ENCODE peak calls at places on chromosomes 11 and 22, in six cellular contexts. S is neuronal stem cell, F is mesenchymal stem cell, I is IMR-90, W is H9, K is H1. U is an unnamed sample.

GRCh38 chr22:21102659-21103267 is 57.0 kb downstream of the LRRC74B start:
- DNase-seq in I (peak; percentile 37), S (peak; percentile 81), F (peak; percentile 69), W (peak; percentile 95), K (peak; percentile 80), U (peak; percentile 78)

GRCh38 chr22:37189011-37189466 is 992 bp upstream of the C1QTNF6 start:
- DNase-seq in K (no peak), F (peak; percentile 51), W (no peak), I (no peak), S (no peak), U (peak; percentile 93)

GRCh38 chr11:73280606-73281005 is 8.5 kb downstream of the P2RY6 start:
- DNase-seq in W (no peak), I (no peak), S (no peak), F (peak; percentile 38), K (no peak), U (no peak)

GRCh38 chr22:31313366-31314147 is 21.3 kb upstream of the PIK3IP1 start:
- DNase-seq in K (peak; percentile 41), S (peak; percentile 54), F (peak; percentile 49), W (peak; percentile 77), I (peak; percentile 61), U (peak; percentile 92)

GRCh38 chr11:84795698-84796097 is 831.4 kb downstream of the DLG2 start:
- DNase-seq in F (no peak), S (no peak), K (no peak), I (no peak), W (no peak), U (no peak)

GRCh38 chr11:27315816-27316215 is 47.2 kb downstream of the CCDC34 start:
- DNase-seq in S (no peak), F (no peak), K (no peak), I (no peak), W (no peak), U (no peak)

GRCh38 chr11:12695878-12696277 is 21.7 kb downstream of the TEAD1 start:
- DNase-seq in S (no peak), K (no peak), F (no peak), I (no peak), W (no peak), U (no peak)

GRCh38 chr11:121394785-121395184 is 57.3 kb upstream of the SORL1 start:
- DNase-seq in S (no peak), K (no peak), W (no peak), F (no peak), I (no peak), U (no peak)

GRCh38 chr22:29313126-29314071 is 2.1 kb downstream of the RASL10A start:
- DNase-seq in K (peak; percentile 81), S (no peak), F (peak; percentile 10), W (peak; percentile 92), I (no peak), U (peak; percentile 47)

GRCh38 chr11:2869561-2870427 is 15.8 kb downstream of the CDKN1C start:
- DNase-seq in K (no peak), I (no peak), W (no peak), S (no peak), F (no peak), U (no peak)

GRCh38 chr11:22753401-22753800 is 76.2 kb downstream of the SVIP start:
- DNase-seq in K (no peak), W (no peak), S (peak; percentile 23), F (no peak), I (no peak), U (no peak)

GRCh38 chr11:19558189-19558986 is 154.2 kb upstream of the NAV2 start:
- DNase-seq in W (no peak), I (no peak), S (no peak), K (no peak), F (no peak), U (no peak)

GRCh38 chr11:30153008-30153407 is 77.8 kb upstream of the FSHB start:
- DNase-seq in S (no peak), K (no peak), F (no peak), I (no peak), W (no peak), U (no peak)

GRCh38 chr11:30150425-30150824 is 80.4 kb upstream of the FSHB start:
- DNase-seq in K (no peak), I (no peak), W (no peak), S (no peak), F (no peak), U (no peak)

GRCh38 chr11:30149998-30150397 is 80.8 kb upstream of the FSHB start:
- DNase-seq in S (no peak), F (no peak), W (no peak), K (no peak), I (no peak), U (no peak)

GRCh38 chr11:30143098-30143705 is 87.6 kb upstream of the FSHB start:
- DNase-seq in I (peak; percentile 15), F (peak; percentile 44), S (peak; percentile 63), W (peak; percentile 24), K (no peak), U (no peak)

DNA sequence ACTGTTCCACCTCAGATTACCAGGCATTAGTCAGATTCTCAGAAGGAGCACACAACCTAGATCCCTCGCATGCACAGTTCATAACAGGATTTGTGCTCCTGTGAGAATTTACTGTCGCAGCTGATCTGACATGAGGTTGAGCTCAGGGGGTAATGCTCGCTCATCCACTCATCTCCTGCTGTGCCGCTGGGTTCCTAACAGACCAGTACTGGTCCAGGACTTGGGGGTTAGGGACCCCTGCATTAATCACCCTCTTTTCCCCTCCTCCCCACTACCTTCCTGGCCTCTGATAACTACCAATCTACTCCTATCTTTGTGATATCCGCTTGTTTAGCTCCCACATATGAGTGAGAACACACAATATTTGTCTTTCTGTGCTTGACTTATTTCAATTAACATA is 83.5 kb upstream of the FSHB start:
- DNase-seq in W (no peak), F (no peak), K (no peak), I (no peak), S (no peak), U (no peak)
- H4K91ac ChIP-seq in W (no peak overlapping the region), F (no peak overlapping the region), K (no peak overlapping the region), I (no peak overlapping the region), S (no peak overlapping the region), U (no peak overlapping the region)

GRCh38 chr11:7612056-7612660 is 61.1 kb downstream of the CYB5R2 start:
- DNase-seq in W (no peak), S (no peak), K (no peak), I (no peak), F (no peak), U (peak; percentile 97)

GRCh38 chr11:7611411-7611810 is 61.9 kb downstream of the CYB5R2 start:
- DNase-seq in I (peak; percentile 4), K (no peak), W (no peak), S (no peak), F (no peak), U (peak; percentile 75)

GRCh38 chr11:7610393-7610792 is 62.9 kb downstream of the CYB5R2 start:
- DNase-seq in W (no peak), I (no peak), F (no peak), K (no peak), S (no peak), U (no peak)

GRCh38 chr11:7609015-7609414 is 64.3 kb downstream of the CYB5R2 start:
- DNase-seq in F (no peak), I (no peak), S (no peak), K (no peak), W (no peak), U (peak; percentile 32)

GRCh38 chr11:7609521-7609920 is 63.8 kb downstream of the CYB5R2 start:
- DNase-seq in W (no peak), I (peak; percentile 31), K (no peak), F (no peak), S (no peak), U (no peak)
- H4K8ac ChIP-seq in W (no peak overlapping the region), I (no peak overlapping the region), K (no peak overlapping the region), F (no peak overlapping the region), S (no peak overlapping the region), U (no peak overlapping the region)

GRCh38 chr22:23533328-23533762 is 46.7 kb downstream of the IGLL1 start:
- DNase-seq in S (peak; percentile 70), W (peak; percentile 88), F (peak; percentile 57), I (peak; percentile 10), K (peak; percentile 53), U (no peak)

GRCh38 chr22:23531966-23532735 is 47.9 kb downstream of the IGLL1 start:
- DNase-seq in S (no peak), K (no peak), W (peak; percentile 25), F (no peak), I (no peak), U (no peak)

GRCh38 chr22:23531283-23531921 is 48.7 kb downstream of the IGLL1 start:
- DNase-seq in F (no peak), W (peak; percentile 12), S (no peak), I (no peak), K (no peak), U (no peak)

GRCh38 chr22:23533771-23534191 is 46.3 kb downstream of the IGLL1 start:
- DNase-seq in F (no peak), K (no peak), S (no peak), W (peak; percentile 59), I (no peak), U (no peak)

GRCh38 chr22:23532756-23533155 is 47.3 kb downstream of the IGLL1 start:
- DNase-seq in S (no peak), K (no peak), W (peak; percentile 21), I (no peak), F (no peak), U (no peak)
- H3K4ac ChIP-seq in S (peak overlapping the region; percentile 85), K (peak overlapping the region; percentile 25), W (no peak overlapping the region), I (no peak overlapping the region), F (no peak overlapping the region), U (no peak overlapping the region)

GRCh38 chr11:31720225-31720624 is 90.9 kb downstream of the PAX6 start:
- DNase-seq in I (no peak), K (no peak), S (no peak), F (no peak), W (no peak), U (no peak)

GRCh38 chr11:31720666-31721199 is 90.4 kb downstream of the PAX6 start:
- DNase-seq in S (no peak), F (no peak), K (no peak), W (no peak), I (no peak), U (no peak)

GRCh38 chr11:31725176-31725575 is 85.9 kb downstream of the PAX6 start:
- DNase-seq in F (no peak), K (no peak), W (no peak), S (no peak), I (peak; percentile 2), U (no peak)

GRCh38 chr11:31722754-31723153 is 88.4 kb downstream of the PAX6 start:
- DNase-seq in F (no peak), S (no peak), I (no peak), W (no peak), K (no peak), U (no peak)
- H4K91ac ChIP-seq in F (peak overlapping the region; percentile 15), S (no peak overlapping the region), I (no peak overlapping the region), W (no peak overlapping the region), K (no peak overlapping the region), U (no peak overlapping the region)

GRCh38 chr11:111879637-111879960 is 258 bp downstream of the CFAP68 start:
- DNase-seq in S (no peak), K (no peak), I (no peak), W (no peak), F (no peak), U (no peak)
- H4K8ac ChIP-seq in S (peak overlapping the region; percentile 53), K (no peak overlapping the region), I (peak overlapping the region; percentile 100), W (no peak overlapping the region), F (peak overlapping the region; percentile 79), U (peak overlapping the region; percentile 86)

DNA sequence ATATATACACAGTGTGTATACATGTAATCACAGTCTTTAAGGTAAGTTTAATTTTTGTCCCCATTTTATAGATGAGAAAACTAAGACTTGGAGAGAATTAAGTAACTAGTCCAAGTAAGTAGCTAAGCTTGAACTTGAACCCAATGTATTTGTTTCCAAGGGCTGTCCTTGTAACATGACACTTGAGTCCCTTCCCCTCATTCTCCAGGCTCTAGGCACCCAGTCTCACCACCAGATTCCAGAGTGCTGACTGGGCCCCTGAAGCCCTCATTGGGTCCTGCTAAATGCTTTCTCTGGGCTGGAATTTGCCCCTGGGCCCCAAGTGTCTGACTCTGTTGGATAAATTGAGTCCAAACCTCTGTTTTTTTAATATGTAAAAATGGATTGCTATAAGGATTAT is 45.5 kb downstream of the ADM start:
- DNase-seq in W (peak; percentile 91), F (peak; percentile 78), S (no peak), I (peak; percentile 86), K (peak; percentile 73), U (peak; percentile 99)
- H3K4ac ChIP-seq in W (peak overlapping the region; percentile 81), F (no peak overlapping the region), S (no peak overlapping the region), I (peak overlapping the region; percentile 47), K (peak overlapping the region; percentile 18), U (no peak overlapping the region)